ENCODE peak calls at places on chromosomes 13 and 19, in eight cellular contexts. One of them, this sample, is unnamed.

GRCh38 chr19:36999313-36999712 is 78.9 kb upstream of the ZNF420 start:
- DNase-seq in spleen: no peak
- DNase-seq in H1: no peak
- DNase-seq in sigmoid colon: no peak
- DNase-seq in uterus: no peak
- DNase-seq in IMR-90: no peak
- DNase-seq in GM12878: no peak
- DNase-seq in Peyer's patch: no peak
- DNase-seq in this sample: no peak

GRCh38 chr13:27772651-27773425 is 19.4 kb upstream of the GSX1 start:
- DNase-seq in spleen: no peak
- DNase-seq in H1: no peak
- DNase-seq in sigmoid colon: no peak
- DNase-seq in uterus: no peak
- DNase-seq in IMR-90: no peak
- DNase-seq in GM12878: no peak
- DNase-seq in Peyer's patch: no peak
- DNase-seq in this sample: no peak

GRCh38 chr13:96816874-96817273 is 177.4 kb downstream of the OXGR1 start:
- DNase-seq in spleen: no peak
- DNase-seq in H1: peak; percentile 46
- DNase-seq in sigmoid colon: no peak
- DNase-seq in uterus: no peak
- DNase-seq in IMR-90: no peak
- DNase-seq in GM12878: no peak
- DNase-seq in Peyer's patch: no peak
- DNase-seq in this sample: no peak

GRCh38 chr19:54248016-54248601 is 5.5 kb upstream of the LILRA6 start:
- DNase-seq in spleen: peak; percentile 87
- DNase-seq in H1: no peak
- DNase-seq in sigmoid colon: peak; percentile 71
- DNase-seq in uterus: no peak
- DNase-seq in IMR-90: peak; percentile 26
- DNase-seq in GM12878: no peak
- DNase-seq in Peyer's patch: peak; percentile 54
- DNase-seq in this sample: no peak

GRCh38 chr13:44884076-44884729 is 105.1 kb downstream of the NUFIP1 start:
- DNase-seq in spleen: no peak
- DNase-seq in H1: no peak
- DNase-seq in sigmoid colon: no peak
- DNase-seq in uterus: no peak
- DNase-seq in IMR-90: peak; percentile 86
- DNase-seq in GM12878: no peak
- DNase-seq in Peyer's patch: no peak
- DNase-seq in this sample: no peak

GRCh38 chr13:94239135-94239534 is 240.3 kb downstream of the DCT start:
- DNase-seq in spleen: no peak
- DNase-seq in H1: no peak
- DNase-seq in sigmoid colon: no peak
- DNase-seq in uterus: no peak
- DNase-seq in IMR-90: peak; percentile 87
- DNase-seq in GM12878: no peak
- DNase-seq in Peyer's patch: no peak
- DNase-seq in this sample: no peak

GRCh38 chr19:40464059-40465024 is 1.2 kb downstream of the BLVRB start:
- DNase-seq in spleen: peak; percentile 86
- DNase-seq in H1: peak; percentile 96
- DNase-seq in sigmoid colon: peak; percentile 92
- DNase-seq in uterus: peak; percentile 88
- DNase-seq in IMR-90: peak; percentile 88
- DNase-seq in GM12878: no peak
- DNase-seq in Peyer's patch: peak; percentile 94
- DNase-seq in this sample: peak; percentile 92

GRCh38 chr13:109874921-109875454 is 88.6 kb upstream of the IRS2 start:
- DNase-seq in spleen: no peak
- DNase-seq in H1: no peak
- DNase-seq in sigmoid colon: no peak
- DNase-seq in uterus: no peak
- DNase-seq in IMR-90: peak; percentile 48
- DNase-seq in GM12878: no peak
- DNase-seq in Peyer's patch: no peak
- DNase-seq in this sample: no peak

GRCh38 chr19:45999653-46000121 is 4.4 kb downstream of the CCDC61 start:
- DNase-seq in spleen: no peak
- DNase-seq in H1: peak; percentile 86
- DNase-seq in sigmoid colon: no peak
- DNase-seq in uterus: peak; percentile 49
- DNase-seq in IMR-90: peak; percentile 43
- DNase-seq in GM12878: no peak
- DNase-seq in Peyer's patch: no peak
- DNase-seq in this sample: no peak

GRCh38 chr19:51771369-51771768 is 10.4 kb downstream of the FPR2 start:
- DNase-seq in spleen: no peak
- DNase-seq in H1: no peak
- DNase-seq in sigmoid colon: no peak
- DNase-seq in uterus: no peak
- DNase-seq in IMR-90: no peak
- DNase-seq in GM12878: no peak
- DNase-seq in Peyer's patch: no peak
- DNase-seq in this sample: no peak

GRCh38 chr13:108214511-108215383 is 589 bp downstream of the LIG4 start:
- DNase-seq in spleen: peak; percentile 82
- DNase-seq in H1: no peak
- DNase-seq in sigmoid colon: peak; percentile 68
- DNase-seq in uterus: peak; percentile 16
- DNase-seq in IMR-90: no peak
- DNase-seq in GM12878: no peak
- DNase-seq in Peyer's patch: peak; percentile 50
- DNase-seq in this sample: no peak

GRCh38 chr13:58712191-58712590 is 1080.6 kb downstream of the PCDH17 start:
- DNase-seq in spleen: no peak
- DNase-seq in H1: peak; percentile 54
- DNase-seq in sigmoid colon: no peak
- DNase-seq in uterus: no peak
- DNase-seq in IMR-90: no peak
- DNase-seq in GM12878: no peak
- DNase-seq in Peyer's patch: no peak
- DNase-seq in this sample: no peak

GRCh38 chr19:56253737-56254136 is 18.8 kb upstream of the EDDM13 start:
- DNase-seq in spleen: no peak
- DNase-seq in H1: no peak
- DNase-seq in sigmoid colon: no peak
- DNase-seq in uterus: no peak
- DNase-seq in IMR-90: peak; percentile 71
- DNase-seq in GM12878: no peak
- DNase-seq in Peyer's patch: no peak
- DNase-seq in this sample: no peak

DNA sequence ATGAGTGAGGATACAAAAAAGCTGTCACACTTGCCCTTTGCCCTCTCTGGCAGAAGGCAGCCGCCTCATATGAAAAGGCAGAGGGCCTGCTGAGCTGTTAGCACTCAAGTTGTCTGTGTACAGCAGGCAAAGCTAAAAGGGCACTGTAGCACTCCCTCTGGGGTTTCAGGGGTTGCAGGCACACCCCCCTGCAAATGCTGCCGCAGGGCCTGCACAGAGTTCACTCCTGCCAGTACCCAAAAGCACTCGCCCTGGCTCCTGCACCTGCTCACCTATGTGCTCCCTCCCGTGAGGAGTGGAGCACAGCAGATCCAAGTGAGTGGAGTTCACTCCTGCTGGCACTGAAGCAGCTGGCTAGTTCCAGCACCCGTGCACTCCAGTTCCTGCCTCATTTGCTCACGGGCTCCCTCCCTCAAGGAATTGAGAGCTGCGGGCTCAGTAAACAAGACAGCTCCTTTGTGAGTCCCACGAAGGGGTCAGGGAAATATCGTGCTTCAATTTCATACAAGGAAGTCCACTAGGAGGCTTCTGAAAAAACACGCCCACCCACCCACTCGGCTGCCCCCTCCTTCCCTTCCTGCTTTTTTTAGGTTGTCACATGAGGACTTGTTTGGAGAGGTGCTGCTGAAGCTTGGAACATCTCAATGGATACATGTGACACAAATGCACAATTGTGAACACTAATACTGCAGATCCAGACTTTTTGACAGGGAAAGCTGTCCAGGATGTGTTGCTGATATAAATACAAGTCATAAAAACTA is 9.9 kb upstream of the RCBTB2 start:
- DNase-seq in spleen: no peak
- DNase-seq in H1: peak; percentile 49
- DNase-seq in sigmoid colon: peak; percentile 81
- DNase-seq in uterus: peak; percentile 47
- DNase-seq in IMR-90: peak; percentile 16
- DNase-seq in GM12878: no peak
- DNase-seq in Peyer's patch: peak; percentile 57
- DNase-seq in this sample: peak; percentile 58
- H3K4me3 ChIP-seq in spleen: no peak overlapping the region
- H3K4me3 ChIP-seq in H1: no peak overlapping the region
- H3K4me3 ChIP-seq in sigmoid colon: peak overlapping the region; percentile 2
- H3K4me3 ChIP-seq in uterus: no peak overlapping the region
- H3K4me3 ChIP-seq in IMR-90: no peak overlapping the region
- H3K4me3 ChIP-seq in GM12878: no peak overlapping the region
- H3K4me3 ChIP-seq in Peyer's patch: no peak overlapping the region
- H3K4me3 ChIP-seq in this sample: no peak overlapping the region

DNA sequence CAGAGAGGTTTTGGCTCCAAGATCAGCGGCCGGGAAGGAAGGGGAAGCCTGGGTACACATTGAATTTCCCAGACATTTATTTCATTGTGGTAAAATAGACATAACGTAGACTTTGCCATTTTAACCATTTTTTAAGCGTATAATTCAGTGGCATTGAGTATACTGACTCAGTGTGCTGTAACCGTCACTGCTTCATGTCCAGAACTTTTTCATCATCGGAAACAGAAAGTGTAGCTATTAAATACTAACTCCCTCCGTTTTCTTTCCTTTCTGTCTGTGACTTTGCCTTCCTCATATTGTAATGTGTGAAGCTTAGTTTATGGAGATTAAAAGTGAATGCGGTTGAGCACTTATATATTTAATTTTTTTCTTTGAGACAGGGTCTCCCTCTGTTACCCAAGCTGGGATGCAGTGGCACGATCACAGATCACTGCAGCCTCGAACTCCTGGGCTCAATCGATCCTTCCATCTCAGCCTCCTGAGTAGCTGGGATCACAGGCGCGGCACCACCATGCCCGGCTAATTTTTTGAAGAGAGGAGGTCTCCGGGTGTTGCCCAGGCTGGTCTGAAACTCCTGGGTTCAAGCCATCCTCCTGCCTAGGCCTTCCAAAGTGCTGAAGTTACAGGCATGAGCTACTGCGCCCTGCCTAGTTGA is 1.4 kb downstream of the HNRNPM start:
- DNase-seq in spleen: no peak
- DNase-seq in H1: no peak
- DNase-seq in sigmoid colon: peak; percentile 35
- DNase-seq in uterus: no peak
- DNase-seq in IMR-90: no peak
- DNase-seq in GM12878: no peak
- DNase-seq in Peyer's patch: no peak
- DNase-seq in this sample: no peak
- H3K4me1 ChIP-seq in spleen: peaks cover 67% of the 10 kb centered on the region
- H3K4me1 ChIP-seq in H1: peaks cover 31% of the 10 kb centered on the region
- H3K4me1 ChIP-seq in sigmoid colon: peaks cover 55% of the 10 kb centered on the region
- H3K4me1 ChIP-seq in uterus: peaks cover 16% of the 10 kb centered on the region
- H3K4me1 ChIP-seq in IMR-90: peaks cover 7% of the 10 kb centered on the region
- H3K4me1 ChIP-seq in GM12878: peaks cover 13% of the 10 kb centered on the region
- H3K4me1 ChIP-seq in Peyer's patch: peaks cover 4% of the 10 kb centered on the region
- H3K4me1 ChIP-seq in this sample: peaks cover 54% of the 10 kb centered on the region

GRCh38 chr19:34999498-35000337 is at the start of gene GRAMD1A:
- DNase-seq in spleen: peak; percentile 98
- DNase-seq in H1: peak; percentile 89
- DNase-seq in sigmoid colon: peak; percentile 95
- DNase-seq in uterus: peak; percentile 91
- DNase-seq in IMR-90: peak; percentile 80
- DNase-seq in GM12878: no peak
- DNase-seq in Peyer's patch: peak; percentile 92
- DNase-seq in this sample: peak; percentile 92
- TF ChIP-seq POLR2A in spleen: no peak
- TF ChIP-seq POLR2A in H1: peak; percentile 80
- TF ChIP-seq POLR2A in sigmoid colon: peak; percentile 92
- TF ChIP-seq POLR2A in uterus: peak; percentile 14
- TF ChIP-seq POLR2A in IMR-90: peak; percentile 86
- TF ChIP-seq POLR2A in GM12878: no peak
- TF ChIP-seq POLR2A in Peyer's patch: no peak
- TF ChIP-seq POLR2A in this sample: peak; percentile 69

GRCh38 chr13:113408562-113408961 is 44.6 kb upstream of the GRTP1 start:
- DNase-seq in spleen: peak; percentile 30
- DNase-seq in H1: no peak
- DNase-seq in sigmoid colon: peak; percentile 17
- DNase-seq in uterus: no peak
- DNase-seq in IMR-90: no peak
- DNase-seq in GM12878: no peak
- DNase-seq in Peyer's patch: no peak
- DNase-seq in this sample: no peak

GRCh38 chr13:113413178-113413897 is 40.0 kb downstream of the ADPRHL1 start:
- DNase-seq in spleen: no peak
- DNase-seq in H1: no peak
- DNase-seq in sigmoid colon: no peak
- DNase-seq in uterus: no peak
- DNase-seq in IMR-90: no peak
- DNase-seq in GM12878: no peak
- DNase-seq in Peyer's patch: no peak
- DNase-seq in this sample: no peak

GRCh38 chr13:113412440-113412839 is 40.8 kb downstream of the ADPRHL1 start:
- DNase-seq in spleen: no peak
- DNase-seq in H1: no peak
- DNase-seq in sigmoid colon: no peak
- DNase-seq in uterus: no peak
- DNase-seq in IMR-90: no peak
- DNase-seq in GM12878: no peak
- DNase-seq in Peyer's patch: no peak
- DNase-seq in this sample: no peak

GRCh38 chr13:113411216-113412023 is 41.9 kb downstream of the ADPRHL1 start:
- DNase-seq in spleen: peak; percentile 53
- DNase-seq in H1: no peak
- DNase-seq in sigmoid colon: peak; percentile 87
- DNase-seq in uterus: peak; percentile 62
- DNase-seq in IMR-90: peak; percentile 99
- DNase-seq in GM12878: no peak
- DNase-seq in Peyer's patch: peak; percentile 59
- DNase-seq in this sample: no peak

DNA sequence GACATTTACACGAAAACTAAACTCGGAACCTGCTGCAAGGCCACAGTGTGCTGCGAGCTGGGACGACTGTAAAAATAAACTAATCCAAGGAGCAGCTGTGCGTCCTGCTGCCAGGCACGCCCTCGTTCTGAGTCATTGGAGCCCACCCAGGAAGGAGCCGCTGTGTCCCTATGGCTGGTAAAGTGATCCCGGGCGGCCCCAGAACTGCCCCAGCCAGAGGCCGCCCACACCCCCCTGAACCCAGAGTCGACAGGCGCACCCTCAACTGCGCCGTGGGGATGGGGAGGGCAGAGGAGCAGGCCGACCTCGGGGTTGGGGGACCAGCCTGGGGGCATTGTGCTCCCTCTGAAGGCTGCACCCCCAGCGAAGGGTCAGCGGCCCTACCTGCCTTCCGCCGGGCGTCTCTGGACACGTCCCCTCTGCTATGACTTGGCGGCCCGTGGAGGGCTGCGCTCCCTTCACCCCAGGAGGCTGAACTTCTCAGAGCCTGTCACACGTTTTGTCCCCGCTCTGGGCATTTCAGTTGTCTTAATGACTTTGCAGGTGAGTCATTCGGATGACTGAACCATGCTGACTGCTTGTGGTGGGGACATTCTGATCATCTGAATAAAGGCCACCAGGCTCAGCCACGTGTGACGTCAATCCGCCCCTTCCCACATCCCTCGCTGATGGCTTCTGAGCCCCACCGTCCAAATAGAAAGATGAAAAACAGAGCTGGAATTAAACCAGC is 42.7 kb downstream of the ADPRHL1 start:
- DNase-seq in spleen: peak; percentile 59
- DNase-seq in H1: no peak
- DNase-seq in sigmoid colon: peak; percentile 80
- DNase-seq in uterus: peak; percentile 37
- DNase-seq in IMR-90: peak; percentile 93
- DNase-seq in GM12878: no peak
- DNase-seq in Peyer's patch: no peak
- DNase-seq in this sample: no peak
- H3K4me3 ChIP-seq in spleen: no peak overlapping the region
- H3K4me3 ChIP-seq in H1: no peak overlapping the region
- H3K4me3 ChIP-seq in sigmoid colon: no peak overlapping the region
- H3K4me3 ChIP-seq in uterus: no peak overlapping the region
- H3K4me3 ChIP-seq in IMR-90: peak overlapping the region; percentile 13
- H3K4me3 ChIP-seq in GM12878: no peak overlapping the region
- H3K4me3 ChIP-seq in Peyer's patch: no peak overlapping the region
- H3K4me3 ChIP-seq in this sample: no peak overlapping the region

This sample was measured in stomach.